ENCODE peak calls at places on chromosomes 16 and 17, in eight cellular contexts. W is HCEC 1CT, X is brain microvascular endothelial cell, S is thoracic aorta, H is NCI-H2171, A is hippocampal formation, V is GM12865, R is BE2C. Y is an unnamed sample.

GRCh38 chr17:80539022-80539421 is 5.6 kb upstream of the RPTOR start:
- DNase-seq in X (no peak), H (no peak), V (no peak), W (no peak), R (no peak), A (no peak), S (no peak), Y (no peak)

GRCh38 chr16:69204106-69204655 is 17.2 kb downstream of the SNTB2 start:
- DNase-seq in A (no peak), S (no peak), H (no peak), W (peak), V (no peak), X (no peak), R (no peak), Y (no peak)

GRCh38 chr17:39283896-39284295 is 58.2 kb upstream of the STAC2 start:
- DNase-seq in W (no peak), A (no peak), X (no peak), S (no peak), R (no peak), V (no peak), H (no peak), Y (no peak)

GRCh38 chr17:82213251-82214011 is 789 bp upstream of the CCDC57 start:
- DNase-seq in V (no peak), A (no peak), H (peak), S (no peak), R (peak), W (peak), X (peak), Y (peak)

GRCh38 chr16:50476486-50477260 is 71.5 kb upstream of the NKD1 start:
- DNase-seq in S (no peak), H (no peak), R (no peak), V (no peak), A (no peak), W (no peak), X (no peak), Y (no peak)

GRCh38 chr17:27603870-27604794 is 26.9 kb upstream of the LGALS9 start:
- DNase-seq in S (no peak), R (no peak), V (no peak), X (no peak), A (no peak), H (no peak), W (no peak), Y (no peak)

GRCh38 chr16:3058173-3059030 is 7.0 kb upstream of the IL32 start:
- DNase-seq in W (peak), R (peak), S (no peak), H (no peak), X (no peak), V (peak), A (no peak), Y (no peak)

GRCh38 chr17:80248894-80249710 is 11.6 kb upstream of the RNF213 start:
- DNase-seq in W (no peak), A (no peak), H (no peak), V (no peak), R (no peak), X (no peak), S (no peak), Y (no peak)

GRCh38 chr17:61124562-61124961 is 275.1 kb upstream of the TBX2 start:
- DNase-seq in H (no peak), R (no peak), V (no peak), W (no peak), X (no peak), S (no peak), A (no peak), Y (no peak)

GRCh38 chr17:65727243-65727642 is 165.8 kb upstream of the AXIN2 start:
- DNase-seq in A (no peak), V (no peak), X (no peak), W (no peak), S (no peak), R (no peak), H (no peak), Y (no peak)

GRCh38 chr16:79932564-79932963 is 332.0 kb upstream of the MAF start:
- DNase-seq in A (no peak), R (no peak), H (no peak), X (peak), W (no peak), S (no peak), V (no peak), Y (no peak)

GRCh38 chr17:74992223-74992622 is 4.8 kb downstream of the CDR2L start:
- DNase-seq in X (no peak), S (no peak), R (no peak), W (no peak), A (no peak), H (no peak), V (no peak), Y (no peak)

GRCh38 chr16:30367349-30368009 is 2.8 kb downstream of the TBC1D10B start:
- DNase-seq in X (no peak), W (no peak), S (no peak), V (no peak), R (no peak), H (no peak), A (no peak), Y (no peak)

GRCh38 chr17:44269118-44269794 is 1.3 kb upstream of the SLC4A1 start:
- DNase-seq in R (no peak), S (no peak), W (no peak), A (no peak), H (no peak), X (no peak), V (no peak), Y (no peak)

GRCh38 chr16:4729876-4730275 is 4.2 kb downstream of the ANKS3 start:
- DNase-seq in H (no peak), S (no peak), A (no peak), V (no peak), R (no peak), W (no peak), X (no peak), Y (no peak)